ENCODE peak calls at places on chromosomes 2 and 18, in four cellular contexts. J is AG04449, M is bronchial epithelial cell, T is AG04450. H is an unnamed sample.

GRCh38 chr2:154402138-154402714 is 296.3 kb upstream of the KCNJ3 start:
- DNase-seq in M (peak; percentile 43), J (no peak), T (no peak), H (no peak)

GRCh38 chr2:5227062-5227699 is 465.0 kb upstream of the SOX11 start:
- DNase-seq in M (no peak), T (no peak), J (no peak), H (no peak)

GRCh38 chr2:167289651-167290410 is 401.6 kb downstream of the XIRP2 start:
- DNase-seq in M (peak; percentile 55), T (no peak), J (no peak), H (no peak)

GRCh38 chr2:165699931-165700330 is 94.1 kb downstream of the GALNT3 start:
- DNase-seq in J (no peak), M (no peak), T (no peak), H (no peak)

GRCh38 chr2:55425449-55425848 is 5.8 kb upstream of the CCDC88A start:
- DNase-seq in J (peak; percentile 82), T (peak; percentile 42), M (peak; percentile 99), H (no peak)

GRCh38 chr18:36697905-36698304 is 130.9 kb downstream of the TPGS2 start:
- DNase-seq in T (peak; percentile 75), M (peak; percentile 94), J (peak; percentile 70), H (peak; percentile 75)

GRCh38 chr2:134679294-134679693 is 39.5 kb downstream of the TMEM163 start:
- DNase-seq in T (no peak), J (no peak), M (no peak), H (no peak)

GRCh38 chr2:241638940-241639339 is 1.4 kb downstream of the ATG4B start:
- DNase-seq in J (no peak), T (no peak), M (no peak), H (no peak)

GRCh38 chr2:15864176-15864769 is 76.1 kb upstream of the MYCN start:
- DNase-seq in J (no peak), M (no peak), T (no peak), H (no peak)

GRCh38 chr2:38771632-38772031 is 6.4 kb upstream of the GEMIN6 start:
- DNase-seq in T (no peak), J (no peak), M (peak; percentile 61), H (no peak)

GRCh38 chr2:28713582-28714292 is 37.9 kb upstream of the PPP1CB start:
- DNase-seq in J (no peak), M (peak; percentile 75), T (no peak), H (no peak)

GRCh38 chr2:106960633-106961205 is 74.8 kb upstream of the ST6GAL2 start:
- DNase-seq in M (no peak), T (no peak), J (no peak), H (no peak)

GRCh38 chr2:209985879-209986278 is 16.6 kb upstream of the RPE start:
- DNase-seq in M (no peak), J (no peak), T (no peak), H (no peak)

GRCh38 chr2:120765911-120766757 is 30.5 kb downstream of the GLI2 start:
- DNase-seq in T (peak; percentile 99), J (peak; percentile 19), M (no peak), H (peak; percentile 93)

GRCh38 chr2:90069290-90069894 is 1377.9 kb downstream of the RPIA start:
- DNase-seq in J (no peak), M (no peak), T (no peak), H (peak; percentile 3)

GRCh38 chr2:74845217-74845751 is 11.4 kb downstream of the HK2 start:
- DNase-seq in J (peak; percentile 52), T (peak; percentile 61), M (peak; percentile 98), H (peak; percentile 61)

GRCh38 chr18:8450013-8450412 is 159.2 kb upstream of the RAB12 start:
- DNase-seq in M (no peak), T (no peak), J (no peak), H (no peak)

GRCh38 chr18:69874058-69874457 is 73.6 kb downstream of the CD226 start:
- DNase-seq in M (peak; percentile 1), T (no peak), J (no peak), H (no peak)

GRCh38 chr2:154375625-154376020 is 322.9 kb upstream of the KCNJ3 start:
- DNase-seq in T (no peak), J (no peak), M (peak; percentile 65), H (peak; percentile 0)

GRCh38 chr18:67428805-67429204 is 87.7 kb downstream of the DSEL start:
- DNase-seq in J (peak; percentile 34), M (peak; percentile 28), T (no peak), H (peak; percentile 69)

GRCh38 chr2:200509227-200509607 is 651 bp downstream of the KCTD18 start:
- DNase-seq in J (no peak), M (no peak), T (no peak), H (no peak)

GRCh38 chr2:42249887-42250286 is 80.7 kb downstream of the EML4 start:
- DNase-seq in M (peak; percentile 15), T (no peak), J (no peak), H (no peak)

GRCh38 chr2:70261501-70261900 is 3.6 kb downstream of the PCYOX1 start:
- DNase-seq in T (no peak), M (no peak), J (peak; percentile 17), H (no peak)

DNA sequence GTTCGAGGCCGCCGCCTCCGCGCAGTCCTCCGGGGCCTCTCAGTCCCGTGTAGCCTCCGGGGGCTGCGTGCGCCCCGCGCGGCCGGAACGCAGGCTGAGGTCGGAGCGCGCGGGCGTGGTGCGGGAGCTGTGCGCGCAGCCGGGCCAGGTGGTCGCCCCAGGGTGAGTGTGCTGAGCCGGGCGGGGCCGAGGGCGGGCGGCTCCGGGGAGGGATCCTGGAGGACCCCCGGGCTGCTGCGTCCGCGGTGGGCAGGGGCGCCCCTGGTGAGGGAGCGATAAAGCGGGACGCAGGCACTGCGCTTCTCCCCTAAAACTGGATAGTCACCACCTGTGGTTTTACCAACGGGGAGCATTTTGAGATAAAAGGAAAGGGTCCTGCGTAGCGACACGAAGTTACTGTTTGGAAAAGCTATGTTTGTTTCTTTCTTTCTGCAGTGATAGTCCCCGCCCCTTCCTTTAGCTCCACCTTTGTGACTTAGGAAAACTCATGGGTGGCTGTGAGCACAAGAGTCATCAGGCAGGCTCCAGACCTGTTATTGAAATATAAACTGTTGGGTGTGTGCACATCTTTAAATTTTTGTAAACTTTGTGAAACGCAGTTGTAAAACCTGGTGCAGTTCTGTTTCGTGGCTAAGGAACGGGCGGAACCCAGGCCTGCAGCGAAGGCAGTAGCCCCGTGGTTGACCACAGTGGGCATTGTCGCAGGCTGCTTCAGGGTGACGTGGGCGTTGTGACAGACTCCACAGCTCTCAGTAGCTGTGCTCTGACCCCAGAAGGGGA is 687 bp downstream of the CTDP1 start:
- DNase-seq in T (no peak), M (peak; percentile 68), J (no peak), H (no peak)
- TF ChIP-seq CTCF in T (peak; percentile 4), M (peak; percentile 14), J (peak; percentile 29), H (no peak)

GRCh38 chr18:74965682-74966081 is 243.3 kb downstream of the PTGR3 start:
- DNase-seq in J (no peak), T (no peak), M (no peak), H (no peak)

GRCh38 chr18:74963820-74964446 is 245.0 kb downstream of the PTGR3 start:
- DNase-seq in T (no peak), M (peak; percentile 70), J (no peak), H (no peak)
- TF ChIP-seq CTCF in T (peak; percentile 51), M (peak; percentile 62), J (peak; percentile 32), H (peak; percentile 40)

GRCh38 chr2:215917953-215918620 is 95.3 kb downstream of the MREG start:
- DNase-seq in J (peak; percentile 29), T (no peak), M (peak; percentile 79), H (no peak)
- TF ChIP-seq CTCF in J (no peak), T (no peak), M (no peak), H (no peak)

DNA sequence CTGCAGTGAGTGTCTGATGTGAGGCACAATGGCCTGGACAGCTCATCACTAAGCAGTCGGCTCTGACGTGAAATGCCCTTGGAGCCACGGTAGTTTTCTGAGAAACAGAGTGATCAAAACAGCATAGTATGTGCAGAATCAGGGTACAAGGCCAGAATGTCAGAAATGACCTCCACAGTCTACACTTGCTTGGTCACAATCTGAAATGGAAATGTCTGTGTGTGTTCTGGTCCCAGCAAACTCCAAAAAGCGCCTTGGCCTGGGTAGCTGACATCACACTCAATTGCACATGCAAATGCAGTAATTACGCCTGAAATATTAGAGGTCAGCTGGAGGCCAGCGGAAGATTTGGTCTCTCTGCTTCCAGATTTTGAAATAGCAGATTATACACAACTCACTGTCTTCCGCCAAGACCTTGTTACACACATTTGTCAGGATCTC is 95.4 kb downstream of the CTAGE1 start:
- DNase-seq in T (no peak), M (no peak), J (no peak), H (no peak)
- TF ChIP-seq CTCF in T (no peak), M (no peak), J (no peak), H (no peak)

H was measured in AG09319.